ENCODE peak calls at places on chromosome 1, in nine cellular contexts. One of them, this sample, is unnamed.

GRCh38 chr1:27568247-27569087 is 35.5 kb downstream of the AHDC1 start:
- DNase-seq in left lung: peak; percentile 99
- DNase-seq in effector CD4-positive, alpha-beta T cell: peak; percentile 90
- DNase-seq in activated T-cell treated with anti-CD3 and anti-CD28 coated beads, Interleukin-2, amount 50 U/mL, for 4 hours: peak; percentile 90
- DNase-seq in GM04503: peak; percentile 60
- DNase-seq in amniotic epithelial cell: peak; percentile 90
- DNase-seq in T-helper 9 cell: peak; percentile 94
- DNase-seq in A549: peak; percentile 86
- DNase-seq in IMR-90: peak; percentile 81
- DNase-seq in this sample: peak; percentile 81

GRCh38 chr1:202107801-202108731 is 14.7 kb upstream of the GPR37L1 start:
- DNase-seq in IMR-90: no peak
- DNase-seq in GM04503: no peak
- DNase-seq in activated T-cell treated with anti-CD3 and anti-CD28 coated beads, Interleukin-2, amount 50 U/mL, for 4 hours: no peak
- DNase-seq in T-helper 9 cell: no peak
- DNase-seq in left lung: no peak
- DNase-seq in effector CD4-positive, alpha-beta T cell: no peak
- DNase-seq in A549: peak; percentile 59
- DNase-seq in amniotic epithelial cell: no peak
- DNase-seq in this sample: peak; percentile 56

GRCh38 chr1:31243451-31244286 is 4.0 kb upstream of the NKAIN1 start:
- DNase-seq in effector CD4-positive, alpha-beta T cell: no peak
- DNase-seq in T-helper 9 cell: no peak
- DNase-seq in amniotic epithelial cell: peak; percentile 91
- DNase-seq in IMR-90: peak; percentile 19
- DNase-seq in left lung: no peak
- DNase-seq in GM04503: no peak
- DNase-seq in activated T-cell treated with anti-CD3 and anti-CD28 coated beads, Interleukin-2, amount 50 U/mL, for 4 hours: no peak
- DNase-seq in A549: no peak
- DNase-seq in this sample: peak; percentile 21

GRCh38 chr1:117534995-117535467 is 70.8 kb upstream of the TENT5C start:
- DNase-seq in amniotic epithelial cell: peak; percentile 68
- DNase-seq in T-helper 9 cell: no peak
- DNase-seq in GM04503: no peak
- DNase-seq in IMR-90: peak; percentile 72
- DNase-seq in A549: peak; percentile 5
- DNase-seq in activated T-cell treated with anti-CD3 and anti-CD28 coated beads, Interleukin-2, amount 50 U/mL, for 4 hours: peak; percentile 7
- DNase-seq in left lung: no peak
- DNase-seq in effector CD4-positive, alpha-beta T cell: peak; percentile 17
- DNase-seq in this sample: peak; percentile 46

GRCh38 chr1:2276803-2277580 is 48.9 kb downstream of the SKI start:
- DNase-seq in A549: no peak
- DNase-seq in T-helper 9 cell: no peak
- DNase-seq in IMR-90: peak; percentile 62
- DNase-seq in GM04503: no peak
- DNase-seq in left lung: no peak
- DNase-seq in amniotic epithelial cell: peak; percentile 67
- DNase-seq in effector CD4-positive, alpha-beta T cell: no peak
- DNase-seq in activated T-cell treated with anti-CD3 and anti-CD28 coated beads, Interleukin-2, amount 50 U/mL, for 4 hours: no peak
- DNase-seq in this sample: no peak

GRCh38 chr1:207822602-207823451 is 71.0 kb downstream of the CD46 start:
- DNase-seq in activated T-cell treated with anti-CD3 and anti-CD28 coated beads, Interleukin-2, amount 50 U/mL, for 4 hours: peak; percentile 63
- DNase-seq in GM04503: no peak
- DNase-seq in T-helper 9 cell: peak; percentile 29
- DNase-seq in A549: peak; percentile 97
- DNase-seq in amniotic epithelial cell: peak; percentile 77
- DNase-seq in left lung: no peak
- DNase-seq in IMR-90: peak; percentile 22
- DNase-seq in effector CD4-positive, alpha-beta T cell: peak; percentile 61
- DNase-seq in this sample: peak; percentile 94

GRCh38 chr1:176205322-176205914 is 1.7 kb downstream of the COP1 start:
- DNase-seq in IMR-90: peak; percentile 31
- DNase-seq in amniotic epithelial cell: no peak
- DNase-seq in activated T-cell treated with anti-CD3 and anti-CD28 coated beads, Interleukin-2, amount 50 U/mL, for 4 hours: no peak
- DNase-seq in A549: no peak
- DNase-seq in GM04503: no peak
- DNase-seq in T-helper 9 cell: no peak
- DNase-seq in left lung: no peak
- DNase-seq in effector CD4-positive, alpha-beta T cell: no peak
- DNase-seq in this sample: peak; percentile 13

GRCh38 chr1:1895456-1896333 is 4.8 kb upstream of the GNB1 start:
- DNase-seq in left lung: peak; percentile 70
- DNase-seq in activated T-cell treated with anti-CD3 and anti-CD28 coated beads, Interleukin-2, amount 50 U/mL, for 4 hours: no peak
- DNase-seq in amniotic epithelial cell: no peak
- DNase-seq in GM04503: no peak
- DNase-seq in T-helper 9 cell: no peak
- DNase-seq in A549: no peak
- DNase-seq in IMR-90: no peak
- DNase-seq in effector CD4-positive, alpha-beta T cell: no peak
- DNase-seq in this sample: no peak

GRCh38 chr1:15152318-15153183 is 996 bp upstream of the TMEM51 start:
- DNase-seq in effector CD4-positive, alpha-beta T cell: no peak
- DNase-seq in T-helper 9 cell: no peak
- DNase-seq in IMR-90: peak; percentile 91
- DNase-seq in GM04503: no peak
- DNase-seq in amniotic epithelial cell: peak; percentile 85
- DNase-seq in left lung: peak; percentile 89
- DNase-seq in activated T-cell treated with anti-CD3 and anti-CD28 coated beads, Interleukin-2, amount 50 U/mL, for 4 hours: no peak
- DNase-seq in A549: peak; percentile 87
- DNase-seq in this sample: peak; percentile 82

GRCh38 chr1:224666078-224666477 is 50.0 kb downstream of the CNIH3 start:
- DNase-seq in left lung: no peak
- DNase-seq in amniotic epithelial cell: no peak
- DNase-seq in IMR-90: no peak
- DNase-seq in A549: no peak
- DNase-seq in GM04503: no peak
- DNase-seq in effector CD4-positive, alpha-beta T cell: no peak
- DNase-seq in activated T-cell treated with anti-CD3 and anti-CD28 coated beads, Interleukin-2, amount 50 U/mL, for 4 hours: no peak
- DNase-seq in T-helper 9 cell: no peak
- DNase-seq in this sample: no peak

GRCh38 chr1:178238722-178239510 is 145.0 kb downstream of the RASAL2 start:
- DNase-seq in GM04503: peak; percentile 98
- DNase-seq in IMR-90: peak; percentile 98
- DNase-seq in activated T-cell treated with anti-CD3 and anti-CD28 coated beads, Interleukin-2, amount 50 U/mL, for 4 hours: no peak
- DNase-seq in left lung: no peak
- DNase-seq in effector CD4-positive, alpha-beta T cell: no peak
- DNase-seq in amniotic epithelial cell: peak; percentile 100
- DNase-seq in A549: peak; percentile 72
- DNase-seq in T-helper 9 cell: no peak
- DNase-seq in this sample: peak; percentile 100

GRCh38 chr1:7552402-7552801 is 218.7 kb upstream of the VAMP3 start:
- DNase-seq in IMR-90: peak; percentile 52
- DNase-seq in activated T-cell treated with anti-CD3 and anti-CD28 coated beads, Interleukin-2, amount 50 U/mL, for 4 hours: peak; percentile 1
- DNase-seq in left lung: no peak
- DNase-seq in T-helper 9 cell: no peak
- DNase-seq in effector CD4-positive, alpha-beta T cell: no peak
- DNase-seq in GM04503: no peak
- DNase-seq in amniotic epithelial cell: peak; percentile 53
- DNase-seq in A549: no peak
- DNase-seq in this sample: peak; percentile 89

GRCh38 chr1:110243581-110243980 is 33.5 kb downstream of the KCNC4 start:
- DNase-seq in GM04503: no peak
- DNase-seq in A549: no peak
- DNase-seq in T-helper 9 cell: no peak
- DNase-seq in effector CD4-positive, alpha-beta T cell: no peak
- DNase-seq in activated T-cell treated with anti-CD3 and anti-CD28 coated beads, Interleukin-2, amount 50 U/mL, for 4 hours: no peak
- DNase-seq in amniotic epithelial cell: no peak
- DNase-seq in left lung: no peak
- DNase-seq in IMR-90: no peak
- DNase-seq in this sample: no peak

GRCh38 chr1:192967211-192967877 is 91.8 kb downstream of the UCHL5 start:
- DNase-seq in activated T-cell treated with anti-CD3 and anti-CD28 coated beads, Interleukin-2, amount 50 U/mL, for 4 hours: no peak
- DNase-seq in effector CD4-positive, alpha-beta T cell: no peak
- DNase-seq in T-helper 9 cell: no peak
- DNase-seq in amniotic epithelial cell: no peak
- DNase-seq in IMR-90: no peak
- DNase-seq in GM04503: no peak
- DNase-seq in A549: no peak
- DNase-seq in left lung: no peak
- DNase-seq in this sample: no peak

This sample was measured in renal cortical epithelial cell.